ENCODE peak calls at places on chromosomes 11 and 22, in seven cellular contexts. D is A549; Q is CD8-positive, alpha-beta T cell; O is left ventricle myocardium inferior; L is tibial artery; G is GM13976; V is lung. C is an unnamed sample.

GRCh38 chr11:107482234-107482633 is 24.6 kb upstream of the CWF19L2 start:
- DNase-seq in D (no peak), Q (no peak), O (no peak), L (no peak), G (no peak), V (no peak), C (no peak)

GRCh38 chr11:2943711-2944118 is 14.5 kb upstream of the PHLDA2 start:
- DNase-seq in D (no peak), Q (no peak), O (no peak), L (no peak), G (peak; percentile 36), V (no peak), C (no peak)

GRCh38 chr11:2912498-2912897 is 16.7 kb downstream of the PHLDA2 start:
- DNase-seq in D (peak; percentile 87), Q (no peak), O (no peak), L (no peak), G (peak; percentile 39), V (peak; percentile 91), C (peak; percentile 96)

GRCh38 chr11:125514336-125515101 is 18.5 kb upstream of the FEZ1 start:
- DNase-seq in D (no peak), Q (peak; percentile 68), O (no peak), L (no peak), G (peak; percentile 46), V (no peak), C (peak; percentile 72)

GRCh38 chr11:113874920-113875413 is 405 bp downstream of the USP28 start:
- DNase-seq in D (peak; percentile 31), Q (no peak), O (no peak), L (no peak), G (peak; percentile 67), V (no peak), C (peak; percentile 38)

GRCh38 chr11:77547863-77548551 is 41.7 kb upstream of the AQP11 start:
- DNase-seq in D (peak; percentile 57), Q (no peak), O (no peak), L (no peak), G (peak; percentile 63), V (no peak), C (peak; percentile 77)

GRCh38 chr11:110715541-110715940 is 3.3 kb upstream of the ARHGAP20 start:
- DNase-seq in D (no peak), Q (no peak), O (no peak), L (no peak), G (no peak), V (no peak), C (peak; percentile 33)

GRCh38 chr11:36586543-36586942 is 7.8 kb upstream of the IFTAP start:
- DNase-seq in D (no peak), Q (no peak), O (no peak), L (no peak), G (no peak), V (no peak), C (no peak)

GRCh38 chr11:1531961-1532586 is 40.0 kb downstream of the DUSP8 start:
- DNase-seq in D (no peak), Q (no peak), O (peak; percentile 77), L (peak; percentile 92), G (no peak), V (no peak), C (peak; percentile 45)

GRCh38 chr11:61281581-61282250 is 13.4 kb downstream of the VWCE start:
- DNase-seq in D (peak; percentile 65), Q (no peak), O (peak; percentile 27), L (no peak), G (peak; percentile 76), V (no peak), C (peak; percentile 35)

GRCh38 chr11:17542249-17542648 is 2.0 kb downstream of the USH1C start:
- DNase-seq in D (no peak), Q (no peak), O (peak; percentile 1), L (peak; percentile 38), G (no peak), V (no peak), C (no peak)

GRCh38 chr22:33851240-33851639 is 69.0 kb downstream of the LARGE1 start:
- DNase-seq in D (no peak), Q (no peak), O (no peak), L (no peak), G (no peak), V (no peak), C (no peak)

GRCh38 chr11:9594267-9595046 is 21.0 kb downstream of the WEE1 start:
- DNase-seq in D (no peak), Q (no peak), O (no peak), L (no peak), G (peak; percentile 15), V (no peak), C (no peak)

GRCh38 chr11:64324692-64325469 is 7.0 kb downstream of the PRDX5 start:
- DNase-seq in D (no peak), Q (no peak), O (no peak), L (no peak), G (no peak), V (no peak), C (peak; percentile 90)

GRCh38 chr22:18970180-18970947 is 34.3 kb upstream of the PRODH start:
- DNase-seq in D (peak; percentile 12), Q (no peak), O (no peak), L (no peak), G (peak; percentile 43), V (no peak), C (no peak)
- TF ChIP-seq CTCF in D (no peak), Q (no peak), O (no peak), L (no peak), G (no peak), V (no peak), C (no peak)

GRCh38 chr11:119323532-119324033 is 6.7 kb upstream of the MCAM start:
- DNase-seq in D (no peak), Q (peak; percentile 88), O (peak; percentile 73), L (peak; percentile 86), G (no peak), V (peak; percentile 79), C (peak; percentile 80)
- TF ChIP-seq CTCF in D (peak; percentile 69), Q (peak; percentile 77), O (peak; percentile 89), L (peak; percentile 77), G (peak; percentile 69), V (peak; percentile 56), C (peak; percentile 65)

GRCh38 chr22:44444341-44445306 is 53.4 kb downstream of the RTL6 start:
- DNase-seq in D (no peak), Q (no peak), O (no peak), L (peak; percentile 50), G (no peak), V (no peak), C (no peak)
- TF ChIP-seq CTCF in D (no peak), Q (no peak), O (no peak), L (no peak), G (no peak), V (no peak), C (no peak)

GRCh38 chr22:37887610-37888378 is 18.3 kb upstream of the MICALL1 start:
- DNase-seq in D (no peak), Q (no peak), O (no peak), L (no peak), G (no peak), V (peak; percentile 49), C (peak; percentile 94)
- TF ChIP-seq CTCF in D (peak; percentile 20), Q (no peak), O (peak; percentile 64), L (peak; percentile 32), G (no peak), V (peak; percentile 19), C (peak; percentile 56)

DNA sequence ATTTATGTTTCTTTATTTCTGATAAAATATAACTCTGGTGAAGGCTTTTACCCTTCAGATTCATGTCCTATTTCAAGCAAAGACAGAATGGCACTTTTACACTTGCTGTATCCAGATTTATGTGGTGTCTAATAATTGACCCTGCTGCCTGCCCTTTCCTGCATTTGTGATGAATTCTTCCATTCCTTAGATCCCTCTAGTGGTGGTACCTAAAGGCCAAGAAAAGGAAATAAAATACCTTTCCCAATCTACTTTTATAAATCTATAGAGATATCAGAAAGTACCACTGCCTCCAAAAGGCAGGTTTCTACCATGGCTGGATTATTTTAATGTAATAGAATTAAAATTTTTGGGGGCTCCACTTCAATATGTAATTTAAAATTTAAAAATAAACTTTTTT is 34.2 kb downstream of the CCDC81 start:
- DNase-seq in D (peak; percentile 32), Q (no peak), O (no peak), L (no peak), G (no peak), V (no peak), C (peak; percentile 2)
- TF ChIP-seq CTCF in D (peak; percentile 39), Q (no peak), O (no peak), L (no peak), G (no peak), V (no peak), C (peak; percentile 23)